ENCODE peak calls at places on chromosomes 11 and 22, in four cellular contexts. Z is fibroblast of lung, I is psoas muscle, C is GM23338. D is an unnamed sample.

GRCh38 chr22:35611891-35612576 is 5.1 kb downstream of the MB start:
- DNase-seq in Z (no peak), C (no peak), I (no peak), D (no peak)

GRCh38 chr22:37377927-37378326 is 49.4 kb downstream of the ELFN2 start:
- DNase-seq in C (no peak), Z (no peak), I (no peak), D (no peak)

GRCh38 chr11:133239530-133239929 is 292.8 kb downstream of the OPCML start:
- DNase-seq in C (peak), Z (no peak), I (no peak), D (no peak)

GRCh38 chr11:117999354-117999993 is 13.3 kb downstream of the IL10RA start:
- DNase-seq in Z (no peak), I (no peak), C (no peak), D (no peak)

GRCh38 chr11:67436459-67437081 is 912 bp downstream of the PTPRCAP start:
- DNase-seq in C (peak), Z (peak), I (no peak), D (no peak)

GRCh38 chr11:124075841-124076571 is 34.9 kb upstream of the OR10G7 start:
- DNase-seq in I (peak), Z (peak), C (peak), D (no peak)

GRCh38 chr22:46934746-46935491 is 172.5 kb downstream of the TBC1D22A start:
- DNase-seq in Z (peak), I (peak), C (no peak), D (peak)

GRCh38 chr11:111557425-111558111 is 17.0 kb downstream of the LAYN start:
- DNase-seq in I (no peak), C (no peak), Z (peak), D (no peak)

GRCh38 chr22:23774922-23775436 is 2.3 kb downstream of the MMP11 start:
- DNase-seq in Z (peak), C (no peak), I (no peak), D (no peak)

GRCh38 chr11:67632175-67632981 is 2.6 kb upstream of the NUDT8 start:
- DNase-seq in I (no peak), Z (no peak), C (no peak), D (peak)

GRCh38 chr11:118922745-118923627 is 2.7 kb downstream of the BCL9L start:
- DNase-seq in C (no peak), I (no peak), Z (no peak), D (no peak)

GRCh38 chr11:5364214-5364613 is 12.9 kb downstream of the OR51B6 start:
- DNase-seq in C (no peak), Z (peak), I (no peak), D (no peak)

GRCh38 chr22:25482868-25483639 is 81.4 kb upstream of the GRK3 start:
- DNase-seq in I (no peak), C (no peak), Z (no peak), D (no peak)

GRCh38 chr11:14350215-14350614 is 8.8 kb downstream of the RRAS2 start:
- DNase-seq in I (no peak), C (peak), Z (no peak), D (no peak)

GRCh38 chr11:61763930-61764605 is 11.6 kb downstream of the MYRF start:
- DNase-seq in Z (no peak), C (no peak), I (no peak), D (no peak)

GRCh38 chr11:67313125-67313890 is 10.0 kb downstream of the SSH3 start:
- DNase-seq in I (no peak), Z (no peak), C (no peak), D (no peak)

GRCh38 chr11:70135142-70136132 is 57.3 kb downstream of the ANO1 start:
- DNase-seq in Z (peak), C (no peak), I (no peak), D (no peak)

GRCh38 chr11:117181586-117182550 is 3.3 kb downstream of the SIDT2 start:
- DNase-seq in I (no peak), C (no peak), Z (no peak), D (peak)

GRCh38 chr11:72807021-72807693 is 7.1 kb upstream of the ATG16L2 start:
- DNase-seq in I (no peak), Z (peak), C (no peak), D (no peak)

GRCh38 chr11:116193321-116194114 is 579.3 kb downstream of the BUD13 start:
- DNase-seq in I (no peak), C (peak), Z (peak), D (no peak)

GRCh38 chr11:117610045-117610444 is 187.0 kb downstream of the DSCAML1 start:
- DNase-seq in Z (peak), I (no peak), C (no peak), D (no peak)

GRCh38 chr22:31585161-31585859 is 76.7 kb downstream of the PISD start:
- DNase-seq in Z (peak), I (no peak), C (no peak), D (no peak)

GRCh38 chr22:47304191-47304831 is 541.9 kb downstream of the TBC1D22A start:
- DNase-seq in Z (no peak), C (no peak), I (no peak), D (peak)

GRCh38 chr11:130313383-130314183 is 1.1 kb downstream of the ZBTB44 start:
- DNase-seq in C (peak), Z (no peak), I (no peak), D (no peak)

GRCh38 chr22:30910358-30910757 is 58.2 kb downstream of the MORC2 start:
- DNase-seq in Z (no peak), C (no peak), I (no peak), D (peak)

GRCh38 chr11:123173040-123173855 is 21.8 kb downstream of the CLMP start:
- DNase-seq in Z (peak), C (no peak), I (no peak), D (no peak)

GRCh38 chr11:3148990-3149851 is 15.9 kb downstream of the OSBPL5 start:
- DNase-seq in C (no peak), Z (no peak), I (no peak), D (no peak)

GRCh38 chr11:69652999-69653398 is 12.0 kb downstream of the CCND1 start:
- DNase-seq in C (no peak), Z (no peak), I (no peak), D (no peak)

GRCh38 chr11:13784848-13785247 is 116.4 kb downstream of the FAR1 start:
- DNase-seq in I (no peak), Z (no peak), C (no peak), D (no peak)

GRCh38 chr11:94536386-94536785 is 7.3 kb upstream of the FUT4 start:
- DNase-seq in C (no peak), Z (no peak), I (no peak), D (no peak)

GRCh38 chr11:7062534-7062933 is 26.3 kb upstream of the RBMXL2 start:
- DNase-seq in Z (no peak), I (no peak), C (no peak), D (no peak)

GRCh38 chr11:88042238-88043032 is 132.8 kb downstream of the RAB38 start:
- DNase-seq in Z (no peak), I (no peak), C (no peak), D (no peak)

GRCh38 chr11:130859896-130860295 is 56.4 kb downstream of the SNX19 start:
- DNase-seq in C (no peak), I (no peak), Z (no peak), D (no peak)

GRCh38 chr11:67300756-67301312 is 2.5 kb upstream of the SSH3 start:
- DNase-seq in Z (no peak), I (peak), C (no peak), D (no peak)

GRCh38 chr11:92880391-92880790 is 89.1 kb upstream of the MTNR1B start:
- DNase-seq in C (no peak), Z (peak), I (no peak), D (no peak)

GRCh38 chr11:125425601-125426000 is 70.5 kb downstream of the FEZ1 start:
- DNase-seq in I (peak), Z (no peak), C (no peak), D (no peak)

GRCh38 chr11:65422633-65423515 is at the start of gene NEAT1:
- DNase-seq in C (peak), I (peak), Z (peak), D (peak)

GRCh38 chr22:43288807-43289417 is 54.3 kb downstream of the SCUBE1 start:
- DNase-seq in Z (no peak), C (no peak), I (no peak), D (no peak)

GRCh38 chr11:113197456-113197855 is 116.9 kb upstream of the TTC12 start:
- DNase-seq in C (no peak), Z (no peak), I (no peak), D (no peak)
- TF ChIP-seq CTCF in C (no peak), Z (no peak), I (no peak), D (no peak)

GRCh38 chr11:17890333-17890732 is 122.5 kb downstream of the SERGEF start:
- DNase-seq in I (no peak), Z (no peak), C (peak), D (no peak)
- TF ChIP-seq CTCF in I (no peak), Z (peak), C (peak), D (peak)

GRCh38 chr11:62980133-62980760 is 4.5 kb downstream of the SLC22A6 start:
- DNase-seq in Z (no peak), I (no peak), C (peak), D (no peak)

GRCh38 chr11:62976109-62976508 is 8.7 kb downstream of the SLC22A6 start:
- DNase-seq in C (peak), I (no peak), Z (no peak), D (no peak)

DNA sequence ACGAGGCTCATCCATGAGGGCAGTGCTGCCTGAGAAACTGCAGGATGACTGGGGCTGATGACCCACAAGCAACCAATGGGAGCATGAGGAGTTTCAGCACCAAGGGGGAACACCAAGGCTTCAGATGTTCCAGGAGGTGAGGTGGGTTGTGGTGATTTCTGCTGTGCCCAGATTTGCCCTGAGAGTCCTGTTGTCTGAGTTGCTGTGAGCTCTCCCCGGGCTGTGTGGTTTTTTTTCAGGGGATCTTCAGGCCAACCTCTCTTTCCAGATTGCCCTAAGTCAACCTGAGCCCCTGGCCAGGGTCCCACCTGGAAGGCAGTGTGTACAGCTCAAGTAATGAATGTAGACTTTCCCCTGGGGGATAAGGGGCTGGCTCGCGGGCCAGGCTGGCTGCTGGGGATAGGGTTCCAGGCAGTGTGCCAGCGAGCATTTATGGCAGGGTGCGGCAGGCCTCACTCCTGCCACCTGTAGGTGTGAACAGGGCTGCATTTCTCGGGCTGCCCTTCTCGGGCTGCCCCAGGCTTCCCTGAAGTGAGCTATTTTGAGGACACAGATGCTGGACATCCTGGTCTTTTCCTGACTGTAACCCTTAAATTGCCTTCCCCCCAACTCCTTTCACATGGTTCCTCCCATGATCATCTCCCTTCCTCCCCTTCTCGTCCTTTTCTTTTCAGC is 9.8 kb downstream of the SLC22A6 start:
- DNase-seq in I (no peak), Z (no peak), C (peak), D (no peak)
- TF ChIP-seq CTCF in I (peak), Z (peak), C (peak), D (peak)

GRCh38 chr11:76612226-76612625 is 58.3 kb downstream of the LRRC32 start:
- DNase-seq in C (no peak), I (no peak), Z (no peak), D (no peak)

GRCh38 chr11:76609736-76610370 is 60.7 kb downstream of the LRRC32 start:
- DNase-seq in Z (peak), I (no peak), C (no peak), D (peak)

GRCh38 chr11:76613901-76614300 is 56.6 kb downstream of the LRRC32 start:
- DNase-seq in Z (no peak), C (no peak), I (no peak), D (no peak)

GRCh38 chr11:76610371-76610770 is 60.2 kb downstream of the LRRC32 start:
- DNase-seq in I (no peak), Z (no peak), C (no peak), D (no peak)

DNA sequence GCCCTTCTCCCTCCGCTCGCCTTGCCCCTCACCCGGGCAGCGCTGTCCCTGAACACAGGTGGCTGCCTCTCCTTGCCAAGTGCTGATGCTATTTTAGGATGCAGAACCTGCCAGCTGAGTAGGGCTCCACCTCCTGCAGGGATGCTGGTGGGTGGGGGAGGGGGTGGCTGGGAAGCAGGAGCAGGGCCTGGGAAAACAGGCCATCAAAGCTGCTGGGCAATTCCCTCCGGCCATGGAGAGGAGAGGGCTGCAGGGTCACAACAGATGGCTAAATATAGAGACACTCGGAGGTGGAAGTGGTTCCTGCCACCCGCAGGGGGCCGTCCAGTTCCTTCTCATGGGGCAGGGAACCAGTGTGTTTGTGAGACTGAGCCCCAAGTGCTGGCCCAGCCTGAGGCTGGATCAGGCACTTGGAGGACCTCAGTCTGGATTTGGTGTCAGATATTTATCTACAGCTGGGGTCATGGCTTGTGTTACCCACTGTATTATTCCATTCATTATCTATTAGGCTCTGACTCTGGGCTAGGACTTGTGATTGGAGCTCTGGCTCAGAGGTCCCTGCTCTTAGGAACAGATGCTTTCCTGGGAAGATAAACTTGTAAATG is 59.6 kb downstream of the LRRC32 start:
- DNase-seq in C (no peak), I (no peak), Z (no peak), D (peak)
- TF ChIP-seq CTCF in C (no peak), I (no peak), Z (no peak), D (no peak)

GRCh38 chr11:15483205-15483604 is 368.5 kb downstream of the INSC start:
- DNase-seq in Z (no peak), I (no peak), C (no peak), D (no peak)

GRCh38 chr11:15485432-15485831 is 370.7 kb downstream of the INSC start:
- DNase-seq in I (no peak), Z (no peak), C (no peak), D (no peak)

GRCh38 chr11:15484398-15484797 is 369.7 kb downstream of the INSC start:
- DNase-seq in C (no peak), I (no peak), Z (no peak), D (no peak)

DNA sequence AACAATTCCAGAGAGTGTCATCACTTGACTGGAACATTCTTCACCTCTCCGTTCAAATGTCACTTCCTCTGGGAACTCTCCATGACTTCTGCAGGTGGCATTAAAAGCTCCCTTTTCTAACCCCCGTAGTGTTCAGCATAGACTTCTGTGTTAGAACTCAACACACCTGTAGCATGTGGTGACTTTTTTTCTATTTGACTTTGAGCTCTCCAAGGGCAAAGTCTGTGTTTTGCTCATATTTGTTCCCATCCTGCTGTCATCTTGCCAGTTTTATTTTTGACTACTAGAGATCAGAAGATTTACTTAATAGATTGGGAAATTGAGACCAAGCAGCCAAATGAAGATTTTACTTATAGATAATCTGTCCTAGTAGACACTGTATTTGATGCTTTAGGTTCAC is 367.1 kb downstream of the INSC start:
- DNase-seq in I (no peak), Z (no peak), C (no peak), D (no peak)
- TF ChIP-seq CTCF in I (no peak), Z (no peak), C (no peak), D (no peak)

GRCh38 chr11:11988862-11989261 is 19.6 kb downstream of the DKK3 start:
- DNase-seq in I (no peak), Z (no peak), C (peak), D (no peak)
- TF ChIP-seq CTCF in I (no peak), Z (no peak), C (no peak), D (peak)

D was measured in osteocyte.